ENCODE peak calls at places on chromosomes 12 and 14, in six cellular contexts. K is fibroblast of the aortic adventitia, S is astrocyte of the cerebellum, T is Peyer's patch, E is cardiac fibroblast, C is MG63. Q is an unnamed sample.

GRCh38 chr14:99287269-99287942 is 15.4 kb upstream of the BCL11B start:
- DNase-seq in E (no peak), S (no peak), C (no peak), K (no peak), T (no peak), Q (no peak)

GRCh38 chr14:70631948-70632347 is 9.8 kb upstream of the TTC9 start:
- DNase-seq in E (no peak), T (no peak), K (no peak), S (no peak), C (no peak), Q (no peak)

GRCh38 chr12:41850046-41850445 is 294.6 kb downstream of the GXYLT1 start:
- DNase-seq in K (no peak), S (no peak), C (no peak), E (no peak), T (no peak), Q (no peak)

GRCh38 chr14:45271858-45272537 is 19.0 kb upstream of the MIS18BP1 start:
- DNase-seq in S (no peak), E (no peak), C (no peak), K (no peak), T (no peak), Q (no peak)

GRCh38 chr14:45526715-45527549 is 273.9 kb upstream of the MIS18BP1 start:
- DNase-seq in T (no peak), S (no peak), K (no peak), E (peak), C (peak), Q (no peak)

GRCh38 chr12:41188058-41188840 is at the start of gene PDZRN4:
- DNase-seq in T (no peak), C (peak), S (no peak), K (no peak), E (no peak), Q (no peak)

GRCh38 chr14:33948143-33948962 is 2.5 kb downstream of the EGLN3 start:
- DNase-seq in K (no peak), C (no peak), S (no peak), E (no peak), T (no peak), Q (no peak)

GRCh38 chr12:130729344-130729743 is 13.2 kb upstream of the RIMBP2 start:
- DNase-seq in E (no peak), T (no peak), S (no peak), K (no peak), C (no peak), Q (no peak)

GRCh38 chr14:102824832-102825231 is 47.6 kb downstream of the TRAF3 start:
- DNase-seq in T (no peak), E (peak), K (peak), S (no peak), C (peak), Q (no peak)

GRCh38 chr14:65780566-65780965 is 368.0 kb downstream of the FUT8 start:
- DNase-seq in E (no peak), C (no peak), K (no peak), S (no peak), T (no peak), Q (no peak)

GRCh38 chr12:32039341-32039740 is 67.3 kb upstream of the BICD1 start:
- DNase-seq in S (no peak), C (no peak), E (no peak), K (peak), T (no peak), Q (no peak)

GRCh38 chr14:30354439-30354838 is 204.5 kb upstream of the G2E3 start:
- DNase-seq in S (no peak), E (no peak), K (no peak), T (no peak), C (no peak), Q (no peak)

GRCh38 chr14:92969470-92970232 is 46.7 kb downstream of the CHGA start:
- DNase-seq in K (no peak), C (no peak), T (no peak), S (no peak), E (no peak), Q (no peak)

GRCh38 chr12:104372048-104372720 is 68.6 kb downstream of the EID3 start:
- DNase-seq in S (no peak), T (peak), E (peak), C (no peak), K (no peak), Q (no peak)

GRCh38 chr14:51825926-51826325 is 34.5 kb upstream of the GNG2 start:
- DNase-seq in C (no peak), K (no peak), T (no peak), S (no peak), E (no peak), Q (no peak)

GRCh38 chr14:52402812-52403526 is 88.9 kb downstream of the PTGER2 start:
- DNase-seq in T (no peak), K (peak), E (peak), S (peak), C (peak), Q (no peak)

GRCh38 chr12:1503281-1503711 is 91.1 kb downstream of the FBXL14 start:
- DNase-seq in S (no peak), T (no peak), K (no peak), E (no peak), C (no peak), Q (no peak)

GRCh38 chr12:13135336-13136178 is 32.1 kb upstream of the GSG1 start:
- DNase-seq in E (peak), S (peak), T (no peak), C (peak), K (peak), Q (peak)

GRCh38 chr12:60101715-60102114 is 505.9 kb downstream of the SLC16A7 start:
- DNase-seq in K (peak), E (peak), T (no peak), C (no peak), S (no peak), Q (peak)

GRCh38 chr14:103819503-103820307 is 27.7 kb downstream of the PPP1R13B start:
- DNase-seq in E (peak), C (peak), S (no peak), K (peak), T (no peak), Q (no peak)

GRCh38 chr12:30970559-30971202 is 44.1 kb downstream of the TSPAN11 start:
- DNase-seq in E (no peak), T (no peak), C (peak), S (no peak), K (peak), Q (no peak)

GRCh38 chr12:123024819-123025391 is 44.4 kb downstream of the ARL6IP4 start:
- DNase-seq in K (peak), T (no peak), E (peak), C (no peak), S (no peak), Q (no peak)

GRCh38 chr12:117854339-117855012 is 114.3 kb downstream of the KSR2 start:
- DNase-seq in K (peak), T (no peak), C (peak), S (no peak), E (peak), Q (no peak)

GRCh38 chr12:132904718-132905328 is 17.4 kb upstream of the CHFR start:
- DNase-seq in C (peak), K (no peak), E (peak), T (peak), S (no peak), Q (no peak)

GRCh38 chr14:65835501-65835900 is 423.0 kb downstream of the FUT8 start:
- DNase-seq in T (no peak), K (no peak), E (no peak), C (no peak), S (no peak), Q (no peak)

GRCh38 chr14:91261115-91261514 is 16.6 kb upstream of the GPR68 start:
- DNase-seq in T (no peak), C (no peak), S (no peak), K (no peak), E (no peak), Q (no peak)

GRCh38 chr14:91261986-91262549 is 17.6 kb upstream of the GPR68 start:
- DNase-seq in E (no peak), T (no peak), S (no peak), K (no peak), C (no peak), Q (no peak)

GRCh38 chr14:91263329-91263728 is 18.8 kb upstream of the GPR68 start:
- DNase-seq in E (no peak), S (no peak), K (no peak), T (no peak), C (no peak), Q (no peak)

GRCh38 chr14:91265404-91265803 is 20.9 kb upstream of the GPR68 start:
- DNase-seq in C (no peak), E (no peak), K (no peak), T (no peak), S (no peak), Q (no peak)

DNA sequence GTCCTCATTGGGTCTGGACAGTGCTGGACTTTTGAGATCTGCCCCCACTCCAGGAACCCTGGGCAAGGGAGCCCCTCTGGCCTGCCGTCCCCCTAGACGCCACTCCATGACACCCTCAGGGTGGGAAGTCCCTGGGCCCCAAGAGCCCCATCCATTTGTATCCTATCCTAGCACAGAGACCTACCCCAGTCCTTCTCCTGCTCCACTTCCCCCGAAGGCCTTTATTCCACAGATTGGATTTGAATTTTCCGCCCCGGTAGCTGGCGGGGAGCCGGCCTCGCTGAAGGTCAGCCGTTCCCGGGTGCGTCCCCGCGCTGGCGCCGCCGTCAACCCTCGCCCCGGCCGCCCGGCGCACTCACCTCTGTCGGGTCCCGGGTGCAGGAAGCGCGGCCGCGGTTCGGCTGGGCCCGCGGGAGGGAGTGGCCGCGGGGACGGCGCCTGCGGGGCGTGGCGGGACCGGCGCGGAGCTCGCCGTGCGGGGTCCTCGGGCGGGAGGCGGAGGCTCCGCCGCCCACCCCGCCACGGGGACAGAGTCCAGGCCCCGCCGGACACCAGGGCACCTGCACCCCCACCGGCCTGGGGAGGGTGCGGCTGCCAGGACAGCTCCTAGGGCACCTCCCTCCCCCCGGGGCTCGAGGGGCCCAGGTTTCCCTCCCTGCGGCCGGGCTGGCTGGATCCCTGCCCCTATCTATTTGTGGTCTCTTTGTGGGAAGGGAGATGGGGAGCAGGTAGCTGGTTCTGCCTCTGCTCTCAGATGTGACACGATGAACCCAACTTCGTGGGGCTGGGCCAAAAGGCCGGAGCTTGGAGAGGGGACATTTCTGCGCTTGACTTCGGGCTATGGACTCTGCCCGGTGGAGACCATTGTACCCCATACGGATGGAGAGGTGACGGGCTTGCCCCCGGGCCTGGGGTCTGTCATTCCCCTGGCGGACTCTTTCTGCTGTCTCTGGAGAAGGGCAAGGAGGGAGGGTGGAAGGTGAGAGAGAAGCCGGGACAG is 19.9 kb upstream of the GPR68 start:
- DNase-seq in E (no peak), C (peak), K (no peak), T (no peak), S (no peak), Q (no peak)
- H3K4me3 ChIP-seq in E (peak), C (peak), K (peak), T (peak), S (peak), Q (peak)

GRCh38 chr12:95213928-95214327 is 3.3 kb downstream of the FGD6 start:
- DNase-seq in E (no peak), S (no peak), C (no peak), T (no peak), K (no peak), Q (no peak)
- H3K4me3 ChIP-seq in E (no peak), S (no peak), C (no peak), T (no peak), K (no peak), Q (no peak)

GRCh38 chr14:79278286-79278797 is 933.0 kb downstream of the DIO2 start:
- DNase-seq in S (no peak), T (no peak), K (no peak), E (no peak), C (no peak), Q (no peak)

GRCh38 chr14:79280400-79280670 is 931.0 kb downstream of the DIO2 start:
- DNase-seq in K (no peak), C (no peak), S (no peak), E (no peak), T (no peak), Q (no peak)

GRCh38 chr14:79279645-79280399 is 931.5 kb downstream of the DIO2 start:
- DNase-seq in E (peak), T (no peak), K (no peak), C (no peak), S (no peak), Q (no peak)

GRCh38 chr14:79281244-79282199 is 929.8 kb downstream of the DIO2 start:
- DNase-seq in S (no peak), C (no peak), T (no peak), K (no peak), E (no peak), Q (no peak)

DNA sequence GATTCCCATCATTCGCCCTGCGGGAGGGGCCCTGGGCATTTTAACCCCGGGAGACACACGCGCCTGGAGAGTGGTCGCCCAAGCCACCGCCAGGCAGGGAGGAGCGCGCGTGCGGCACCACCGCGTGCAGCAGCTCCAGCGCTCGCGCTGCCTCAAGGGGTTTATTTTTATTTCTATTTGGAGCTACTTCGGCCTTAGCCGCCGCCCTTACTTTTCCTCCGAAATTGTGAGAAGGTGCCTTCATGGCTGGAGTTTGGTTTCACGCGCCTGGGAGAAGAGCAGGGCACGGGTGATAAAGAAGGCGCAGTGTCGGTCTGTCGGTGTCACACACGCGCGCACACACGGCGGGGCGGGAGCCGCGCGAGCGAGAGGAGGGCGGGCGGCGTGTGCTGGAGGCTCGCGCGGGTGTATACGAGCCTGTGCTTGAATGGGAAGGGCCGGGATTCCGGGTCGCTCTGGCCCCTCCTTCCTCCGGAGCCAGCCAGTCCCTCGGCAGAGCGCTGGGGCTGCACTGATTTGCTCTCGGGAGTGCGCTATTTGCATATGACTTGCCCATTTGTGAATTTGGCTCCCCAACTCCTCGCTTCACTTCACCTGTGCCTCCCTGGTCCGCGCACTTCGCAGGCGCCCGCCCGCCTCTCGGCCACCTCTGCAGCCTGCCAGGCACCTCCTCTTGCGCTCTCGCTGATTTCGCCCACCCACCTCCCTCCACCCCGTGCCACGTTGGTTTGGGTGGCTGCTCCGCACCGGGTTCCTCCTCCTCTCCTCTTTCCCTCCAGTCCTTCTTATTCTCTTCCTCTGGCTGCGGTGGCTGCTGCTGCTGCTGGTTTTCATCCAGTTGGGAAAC is 932.3 kb downstream of the DIO2 start:
- DNase-seq in E (peak), C (peak), K (peak), S (peak), T (peak), Q (peak)
- H3K4me3 ChIP-seq in E (peak), C (peak), K (peak), S (peak), T (peak), Q (peak)

DNA sequence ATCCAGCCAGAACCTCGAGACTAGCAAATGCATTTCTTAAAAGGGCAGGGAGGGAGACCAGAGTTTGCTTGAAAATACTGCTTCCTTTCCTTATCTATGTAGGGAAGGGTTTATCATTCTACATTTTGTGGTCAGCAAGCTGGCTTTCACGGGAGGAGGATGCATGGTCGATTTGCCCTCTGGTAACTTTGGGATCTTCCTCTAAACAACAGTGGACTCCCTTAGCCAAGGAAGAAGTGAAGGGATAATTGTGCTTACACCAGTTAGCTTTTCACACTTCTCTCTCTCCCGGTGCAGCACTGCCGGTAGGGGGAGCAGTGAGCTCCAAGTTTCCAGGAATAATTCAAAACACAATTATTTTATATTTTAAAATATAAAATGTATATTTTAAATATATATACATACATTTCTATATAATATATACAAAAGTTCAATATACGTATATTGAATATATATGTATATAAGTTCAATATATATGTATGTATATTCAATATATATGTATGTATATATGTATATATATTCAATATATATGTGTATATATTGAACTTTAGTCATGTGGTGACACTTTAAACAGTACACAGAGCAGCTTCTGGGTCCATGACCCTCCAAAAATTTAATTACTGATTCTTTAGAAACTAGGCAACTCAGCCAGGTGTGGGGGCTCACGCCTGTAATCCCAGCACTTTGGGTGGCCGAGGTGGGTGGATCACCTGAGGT is 4.5 kb upstream of the ACACB start:
- DNase-seq in E (peak), C (no peak), K (peak), T (peak), S (no peak), Q (no peak)
- H3K4me3 ChIP-seq in E (peak), C (no peak), K (peak), T (peak), S (peak), Q (peak)

GRCh38 chr14:73025544-73025943 is 1.4 kb downstream of the ZFYVE1 start:
- DNase-seq in S (peak), C (no peak), T (no peak), K (peak), E (peak), Q (no peak)
- H3K4me3 ChIP-seq in S (peak), C (no peak), T (peak), K (peak), E (peak), Q (peak)

GRCh38 chr12:27396416-27396815 is 50.1 kb upstream of the SMCO2 start:
- DNase-seq in T (no peak), E (no peak), C (no peak), K (no peak), S (no peak), Q (no peak)
- H3K4me3 ChIP-seq in T (no peak), E (no peak), C (no peak), K (no peak), S (no peak), Q (no peak)

GRCh38 chr12:107399061-107399460 is 286.5 kb upstream of the PWP1 start:
- DNase-seq in E (peak), K (peak), S (peak), T (no peak), C (no peak), Q (no peak)

GRCh38 chr12:107395817-107396216 is 289.8 kb upstream of the PWP1 start:
- DNase-seq in K (no peak), S (no peak), C (no peak), E (peak), T (no peak), Q (no peak)

GRCh38 chr12:107398101-107398500 is 287.5 kb upstream of the PWP1 start:
- DNase-seq in K (no peak), C (no peak), E (no peak), T (no peak), S (no peak), Q (no peak)

GRCh38 chr12:107394693-107395092 is 290.9 kb upstream of the PWP1 start:
- DNase-seq in C (no peak), T (no peak), K (no peak), S (no peak), E (no peak), Q (no peak)

DNA sequence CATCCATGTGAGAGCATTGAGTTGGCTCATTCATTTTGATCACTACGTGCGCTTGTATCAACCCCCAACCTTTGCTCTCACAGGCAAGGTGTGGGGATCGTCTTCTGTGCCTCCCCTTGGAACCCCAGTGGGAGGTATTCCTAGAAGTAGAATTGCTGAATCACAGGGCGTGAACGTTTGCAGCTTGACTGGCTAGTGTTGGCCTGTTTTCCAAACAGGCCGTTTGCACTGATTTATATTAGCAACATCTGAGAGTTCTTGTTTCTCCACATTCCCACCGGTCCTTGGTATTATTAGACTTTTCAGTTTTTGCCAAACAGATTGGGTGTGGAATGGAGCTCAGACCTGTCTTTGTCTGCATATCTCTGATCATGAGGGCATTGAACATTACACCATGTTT is 288.6 kb upstream of the PWP1 start:
- DNase-seq in K (peak), C (no peak), S (no peak), E (no peak), T (no peak), Q (no peak)
- H3K4me3 ChIP-seq in K (no peak), C (no peak), S (no peak), E (no peak), T (no peak), Q (no peak)

GRCh38 chr12:46831335-46832083 is 5.7 kb upstream of the SLC38A4 start:
- DNase-seq in C (no peak), E (peak), T (no peak), S (no peak), K (no peak), Q (no peak)
- H3K4me3 ChIP-seq in C (no peak), E (peak), T (peak), S (peak), K (peak), Q (peak)

Q was measured in AG09309.